ENCODE peak calls at places on chromosomes 12 and 14, in nine cellular contexts. J is B cell; L is CD4-positive, alpha-beta T cell; N is fibroblast of the aortic adventitia; S is astrocyte of the cerebellum; H is HCT116; R is endodermal cell; Y is astrocyte; U is fibroblast of pulmonary artery. W is an unnamed sample.

GRCh38 chr12:119932921-119933320 is 55.8 kb upstream of the CIT start:
- DNase-seq in S (no peak), H (no peak), R (no peak), Y (no peak), L (no peak), J (no peak), N (no peak), U (no peak), W (no peak)

GRCh38 chr14:61498303-61498702 is 176.9 kb downstream of the PRKCH start:
- DNase-seq in U (peak; percentile 74), Y (peak; percentile 76), N (peak; percentile 60), J (no peak), R (no peak), H (no peak), S (peak; percentile 87), L (no peak), W (no peak)

GRCh38 chr14:28305938-28306337 is 460.6 kb upstream of the FOXG1 start:
- DNase-seq in S (no peak), J (no peak), N (no peak), R (no peak), H (no peak), L (no peak), Y (no peak), U (no peak), W (no peak)

GRCh38 chr12:101287357-101287756 is 7.5 kb downstream of the UTP20 start:
- DNase-seq in U (no peak), N (no peak), L (no peak), S (no peak), J (no peak), H (no peak), Y (no peak), R (no peak), W (no peak)

GRCh38 chr12:16063728-16064127 is 152.6 kb downstream of the DERA start:
- DNase-seq in L (no peak), N (peak; percentile 37), R (no peak), J (no peak), S (peak; percentile 9), H (no peak), Y (peak; percentile 6), U (peak; percentile 46), W (no peak)

GRCh38 chr14:51602176-51602759 is 49.4 kb upstream of the FRMD6 start:
- DNase-seq in N (no peak), S (no peak), L (no peak), H (no peak), Y (no peak), J (no peak), R (no peak), U (no peak), W (no peak)

GRCh38 chr12:112686373-112686772 is 105.2 kb upstream of the RPH3A start:
- DNase-seq in H (no peak), U (peak; percentile 6), S (no peak), R (peak; percentile 22), Y (no peak), L (no peak), J (no peak), N (peak; percentile 10), W (no peak)

GRCh38 chr12:65331456-65331855 is 53.0 kb downstream of the MSRB3 start:
- DNase-seq in S (no peak), U (no peak), N (no peak), Y (no peak), L (no peak), H (no peak), J (no peak), R (no peak), W (no peak)

GRCh38 chr12:90245396-90245795 is 536.8 kb upstream of the ATP2B1 start:
- DNase-seq in R (no peak), H (no peak), L (no peak), N (peak; percentile 33), S (no peak), U (no peak), Y (no peak), J (no peak), W (no peak)

GRCh38 chr12:92854344-92854743 is 74.8 kb downstream of the EEA1 start:
- DNase-seq in L (no peak), N (no peak), J (no peak), Y (no peak), U (no peak), R (peak; percentile 46), H (no peak), S (no peak), W (no peak)

GRCh38 chr12:103441437-103442186 is 54.2 kb downstream of the C12orf42 start:
- DNase-seq in L (peak; percentile 37), U (no peak), J (peak; percentile 83), H (no peak), S (no peak), R (no peak), Y (no peak), N (no peak), W (no peak)

GRCh38 chr14:48792376-48793024 is 793.7 kb downstream of the RPS29 start:
- DNase-seq in Y (no peak), N (no peak), S (no peak), R (peak; percentile 63), U (no peak), L (no peak), J (no peak), H (no peak), W (no peak)

DNA sequence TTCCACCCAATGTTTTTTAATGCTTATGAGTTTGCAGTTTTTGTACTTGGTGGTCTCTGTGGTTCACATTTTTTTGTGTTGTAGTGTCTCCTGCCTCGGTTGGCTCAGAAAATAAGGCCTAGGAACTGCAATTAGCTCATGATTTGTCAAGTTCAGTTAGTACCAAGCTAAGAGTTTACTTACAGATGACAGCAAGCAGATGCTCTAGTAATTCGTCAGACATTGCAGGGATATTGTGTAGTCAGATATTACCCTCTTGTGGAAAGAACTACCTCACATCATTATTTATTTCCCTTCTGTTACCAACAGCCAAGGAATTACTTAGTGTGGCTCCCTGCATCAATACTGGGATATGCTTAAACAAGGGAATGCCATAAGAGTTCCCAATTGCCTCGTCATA is 14.6 kb downstream of the DYRK2 start:
- DNase-seq in J (no peak), R (no peak), S (no peak), U (peak; percentile 54), Y (peak; percentile 99), L (no peak), H (no peak), N (peak; percentile 82), W (no peak)
- TF ChIP-seq CTCF in J (no peak), R (no peak), S (no peak), U (no peak), Y (no peak), L (no peak), H (no peak), N (no peak), W (no peak)

GRCh38 chr12:13154027-13154538 is 42.4 kb upstream of the EMP1 start:
- DNase-seq in L (no peak), N (peak; percentile 50), S (no peak), R (no peak), J (no peak), H (no peak), Y (peak; percentile 13), U (no peak), W (no peak)

GRCh38 chr12:13156277-13156676 is 40.2 kb upstream of the EMP1 start:
- DNase-seq in H (no peak), N (peak; percentile 66), R (no peak), J (no peak), L (no peak), U (no peak), S (no peak), Y (peak; percentile 50), W (no peak)

GRCh38 chr12:13153180-13153579 is 43.3 kb upstream of the EMP1 start:
- DNase-seq in H (no peak), J (no peak), S (no peak), U (no peak), N (no peak), Y (no peak), L (no peak), R (peak; percentile 63), W (no peak)

GRCh38 chr12:13152756-13153155 is 43.8 kb upstream of the EMP1 start:
- DNase-seq in Y (no peak), L (no peak), J (no peak), R (no peak), U (no peak), N (no peak), H (no peak), S (no peak), W (no peak)

DNA sequence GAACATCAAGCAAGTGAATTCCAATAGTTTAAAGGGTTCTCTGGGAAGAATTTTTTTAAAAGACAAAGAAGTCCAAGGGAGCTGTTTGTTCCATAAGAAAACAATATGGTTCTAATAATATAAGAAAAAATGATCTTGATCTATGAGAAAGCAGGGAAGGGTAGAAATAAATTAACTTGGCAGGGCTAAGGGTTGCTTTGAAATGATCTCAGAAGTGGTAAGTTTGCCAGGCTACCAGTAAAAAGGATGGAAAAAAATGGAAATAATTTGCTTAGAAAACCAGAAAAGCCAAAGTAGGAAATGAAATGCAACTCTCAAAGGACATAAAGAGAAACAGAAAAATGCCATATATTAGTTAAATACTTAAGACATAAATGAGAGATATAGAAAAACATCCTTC is 41.7 kb upstream of the EMP1 start:
- DNase-seq in J (no peak), Y (no peak), U (no peak), N (peak; percentile 25), R (no peak), S (no peak), H (no peak), L (no peak), W (no peak)
- TF ChIP-seq CTCF in J (no peak), Y (no peak), U (no peak), N (no peak), R (no peak), S (no peak), H (no peak), L (no peak), W (no peak)

DNA sequence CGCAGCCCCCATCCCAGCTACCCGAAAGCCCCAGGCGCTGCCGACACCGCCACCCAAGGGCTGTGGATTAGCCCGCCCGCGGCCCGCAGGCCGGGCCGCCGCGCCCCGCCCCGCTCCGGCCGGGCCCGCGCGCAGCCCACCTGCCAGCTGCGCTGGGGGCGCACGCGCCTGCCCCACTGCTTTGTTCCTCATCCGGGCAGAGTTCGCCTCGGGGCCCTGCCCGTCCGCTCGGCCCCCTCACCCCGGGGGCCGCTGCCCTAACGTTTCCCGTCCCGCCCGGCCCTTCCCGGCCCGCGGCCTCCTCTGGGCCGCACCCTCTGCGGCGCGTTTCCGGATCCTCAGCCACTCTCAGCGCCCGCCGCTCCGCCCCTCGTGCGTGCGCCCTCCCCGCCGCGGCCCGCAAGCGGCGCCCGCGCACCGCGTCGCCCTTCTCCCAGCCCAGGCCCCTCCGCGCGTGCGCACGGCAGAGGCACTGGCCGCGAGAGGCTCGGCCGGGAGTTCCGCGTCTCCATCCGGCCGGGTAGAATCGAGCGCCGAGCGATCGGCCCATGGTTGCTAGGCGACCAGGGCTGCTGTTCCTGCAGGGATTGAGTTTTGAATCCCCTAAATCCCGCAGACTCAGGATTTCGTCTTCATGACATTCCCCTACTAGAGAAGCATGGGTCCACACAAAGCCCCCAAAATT is at the start of gene PRDM4:
- DNase-seq in U (peak; percentile 95), N (peak; percentile 92), L (peak; percentile 87), J (peak; percentile 90), H (peak; percentile 80), S (peak; percentile 82), Y (peak; percentile 83), R (peak; percentile 99), W (peak; percentile 80)
- TF ChIP-seq CTCF in U (no peak), N (no peak), L (no peak), J (peak; percentile 47), H (no peak), S (no peak), Y (no peak), R (peak; percentile 61), W (peak; percentile 55)

DNA sequence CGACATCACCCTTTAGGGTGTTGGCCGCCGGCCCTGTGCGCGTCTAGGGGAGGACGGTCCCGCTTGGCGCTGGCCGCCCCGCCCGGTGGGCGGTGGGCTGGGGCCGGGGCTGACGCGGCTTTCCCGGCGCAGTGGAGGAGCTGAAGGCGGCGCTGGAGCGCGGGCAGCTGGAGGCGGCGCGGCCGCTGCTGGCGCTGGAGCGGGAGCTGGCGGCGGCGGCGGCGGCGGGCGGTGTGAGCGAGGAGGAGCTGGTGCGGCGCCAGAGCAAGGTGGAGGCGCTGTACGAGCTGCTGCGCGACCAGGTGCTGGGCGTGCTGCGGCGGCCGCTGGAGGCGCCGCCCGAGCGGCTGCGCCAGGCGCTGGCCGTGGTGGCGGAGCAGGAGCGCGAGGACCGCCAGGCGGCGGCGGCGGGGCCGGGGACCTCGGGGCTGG is 3.6 kb downstream of the TNFAIP2 start:
- DNase-seq in L (no peak), U (no peak), R (peak; percentile 92), H (no peak), N (no peak), Y (no peak), S (no peak), J (no peak), W (no peak)
- TF ChIP-seq CTCF in L (no peak), U (no peak), R (peak; percentile 62), H (no peak), N (no peak), Y (no peak), S (no peak), J (no peak), W (peak; percentile 9)

W was measured in D721Med.